ENCODE peak calls at places on chromosome 20, in nine cellular contexts. X is neural progenitor cell, W is OCI-LY7, F is HCT116, P is hepatocyte, T is GM23338, M is GM23248, E is SK-N-SH, B is PC-3. R is an unnamed sample.

GRCh38 chr20:39049148-39049547 is 87.0 kb downstream of the DHX35 start:
- DNase-seq in P (no peak), T (no peak), M (no peak), E (no peak), X (no peak), W (peak; percentile 6), B (no peak), F (no peak), R (no peak)

GRCh38 chr20:5180421-5180820 is 53.6 kb downstream of the CDS2 start:
- DNase-seq in B (no peak), M (no peak), W (no peak), X (no peak), E (no peak), P (no peak), F (no peak), T (no peak), R (no peak)

GRCh38 chr20:50842821-50843220 is 48.0 kb downstream of the BCAS4 start:
- DNase-seq in B (no peak), E (no peak), M (no peak), F (no peak), T (no peak), P (no peak), X (no peak), W (no peak), R (no peak)

GRCh38 chr20:38073307-38074010 is 39.9 kb downstream of the RPRD1B start:
- DNase-seq in T (peak; percentile 86), E (peak; percentile 52), W (peak; percentile 44), M (peak; percentile 89), P (peak; percentile 60), B (peak; percentile 93), X (peak; percentile 64), F (peak; percentile 24), R (peak; percentile 58)

GRCh38 chr20:44324343-44324742 is 12.5 kb upstream of the R3HDML start:
- DNase-seq in W (no peak), B (no peak), E (no peak), M (peak; percentile 18), P (no peak), T (peak; percentile 22), F (no peak), X (peak; percentile 47), R (no peak)

GRCh38 chr20:41005361-41005729 is 23.3 kb upstream of the TOP1 start:
- DNase-seq in B (peak; percentile 99), E (no peak), F (peak; percentile 74), W (no peak), X (no peak), M (peak; percentile 94), P (peak; percentile 86), T (no peak), R (no peak)

GRCh38 chr20:51425347-51426106 is 117.0 kb downstream of the NFATC2 start:
- DNase-seq in W (no peak), X (peak; percentile 29), P (no peak), M (no peak), F (no peak), E (no peak), T (peak; percentile 46), B (no peak), R (no peak)

GRCh38 chr20:41316602-41317535 is 662 bp downstream of the ZHX3 start:
- DNase-seq in P (peak; percentile 81), X (peak; percentile 81), W (peak; percentile 73), M (peak; percentile 92), T (peak; percentile 67), E (peak; percentile 94), F (no peak), B (peak; percentile 85), R (peak; percentile 66)

GRCh38 chr20:61502433-61502832 is 250.4 kb downstream of the CDH4 start:
- DNase-seq in X (no peak), P (no peak), E (no peak), M (peak; percentile 7), B (no peak), F (no peak), T (no peak), W (no peak), R (no peak)

GRCh38 chr20:19699132-19699971 is 58.7 kb upstream of the RIN2 start:
- DNase-seq in W (no peak), T (no peak), X (no peak), E (no peak), F (peak; percentile 10), B (peak; percentile 81), M (peak; percentile 79), P (peak; percentile 22), R (no peak)

GRCh38 chr20:22720206-22720605 is 135.8 kb upstream of the FOXA2 start:
- DNase-seq in T (no peak), M (no peak), X (no peak), E (no peak), W (no peak), B (no peak), F (no peak), P (no peak), R (no peak)

GRCh38 chr20:1712634-1713625 is 55.4 kb upstream of the SIRPG start:
- DNase-seq in X (no peak), E (no peak), M (peak; percentile 45), F (no peak), T (no peak), B (no peak), P (no peak), W (no peak), R (no peak)

GRCh38 chr20:7980332-7981046 is 39.1 kb downstream of the TMX4 start:
- DNase-seq in T (peak; percentile 51), B (peak; percentile 62), P (peak; percentile 66), X (peak; percentile 52), W (peak; percentile 36), M (peak; percentile 35), F (peak; percentile 23), E (peak; percentile 33), R (peak; percentile 41)

GRCh38 chr20:21505161-21505809 is 8.6 kb downstream of the NKX2-2 start:
- DNase-seq in T (peak; percentile 90), B (peak; percentile 74), M (peak; percentile 69), X (peak; percentile 89), P (peak; percentile 85), F (peak; percentile 28), E (peak; percentile 85), W (peak; percentile 60), R (peak; percentile 54)

GRCh38 chr20:32707691-32708581 is 34.2 kb upstream of the C20orf203 start:
- DNase-seq in T (no peak), W (no peak), M (peak; percentile 61), B (no peak), F (no peak), X (no peak), E (no peak), P (no peak), R (no peak)

GRCh38 chr20:59153355-59153681 is 10.3 kb upstream of the ZNF831 start:
- DNase-seq in P (no peak), F (no peak), X (no peak), M (no peak), T (no peak), W (no peak), B (no peak), E (no peak), R (no peak)

GRCh38 chr20:33624399-33624798 is 37.7 kb upstream of the C20orf144 start:
- DNase-seq in X (no peak), F (no peak), P (no peak), W (no peak), B (no peak), E (no peak), M (no peak), T (no peak), R (no peak)

GRCh38 chr20:57464642-57465211 is 60.2 kb downstream of the CTCFL start:
- DNase-seq in M (peak; percentile 29), F (peak; percentile 36), P (peak; percentile 25), B (peak; percentile 59), T (peak; percentile 52), W (peak; percentile 60), E (no peak), X (no peak), R (no peak)

GRCh38 chr20:1214838-1215261 is 11.0 kb upstream of the RAD21L1 start:
- DNase-seq in T (no peak), B (no peak), P (no peak), E (no peak), F (no peak), M (no peak), W (no peak), X (no peak), R (no peak)

GRCh38 chr20:41119593-41120561 is 17.5 kb upstream of the PLCG1 start:
- DNase-seq in F (no peak), M (no peak), X (no peak), P (no peak), B (peak; percentile 86), T (no peak), W (no peak), E (no peak), R (no peak)

GRCh38 chr20:12788936-12789335 is 219.8 kb upstream of the SPTLC3 start:
- DNase-seq in W (no peak), X (no peak), B (no peak), T (no peak), M (no peak), P (no peak), F (no peak), E (no peak), R (no peak)

GRCh38 chr20:19211661-19212523 is 550 bp upstream of the SLC24A3 start:
- DNase-seq in T (peak; percentile 73), X (peak; percentile 66), B (no peak), M (peak; percentile 17), E (peak; percentile 30), W (no peak), F (no peak), P (peak; percentile 46), R (no peak)

GRCh38 chr20:46631212-46631869 is 19.9 kb downstream of the SLC13A3 start:
- DNase-seq in E (no peak), T (no peak), B (peak; percentile 53), M (peak; percentile 30), P (peak; percentile 53), F (no peak), W (no peak), X (peak; percentile 40), R (no peak)
- TF ChIP-seq EZH2phosphoT487 in E (no peak), T (no peak), B (no peak), M (no peak), P (no peak), F (no peak), W (no peak), X (no peak), R (no peak)

GRCh38 chr20:62647521-62648317 is 5.4 kb downstream of the SLCO4A1 start:
- DNase-seq in P (no peak), B (no peak), F (no peak), T (no peak), W (no peak), X (peak; percentile 28), E (no peak), M (no peak), R (no peak)
- H3K4me3 ChIP-seq in P (no peak overlapping the region), B (no peak overlapping the region), F (no peak overlapping the region), T (no peak overlapping the region), W (no peak overlapping the region), X (no peak overlapping the region), E (no peak overlapping the region), M (no peak overlapping the region), R (no peak overlapping the region)

GRCh38 chr20:36097331-36097730 is 57.2 kb upstream of the EPB41L1 start:
- DNase-seq in T (no peak), F (no peak), E (no peak), W (no peak), M (peak; percentile 47), P (no peak), B (no peak), X (no peak), R (no peak)
- TF ChIP-seq EZH2phosphoT487 in T (no peak), F (no peak), E (no peak), W (no peak), M (no peak), P (no peak), B (no peak), X (no peak), R (no peak)

DNA sequence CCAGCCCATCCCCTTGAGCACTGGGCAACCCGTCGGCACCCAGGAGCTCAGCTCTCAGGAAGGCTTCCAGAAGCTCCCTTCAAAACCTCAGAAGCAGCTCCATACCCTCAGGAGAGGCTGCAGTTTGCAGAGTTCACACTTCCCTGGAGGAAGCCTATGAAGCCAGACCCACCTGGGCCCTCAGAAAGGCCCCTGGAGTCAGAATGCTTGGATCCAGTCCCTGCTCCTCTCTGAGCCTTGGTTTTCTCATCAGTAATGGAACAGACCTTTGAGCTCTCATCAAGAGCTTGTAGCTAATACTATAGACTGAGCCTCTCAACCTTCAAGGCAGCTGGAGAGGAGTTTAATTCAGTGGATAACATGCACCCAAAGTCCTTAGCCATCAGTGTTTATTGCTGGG is 120.3 kb downstream of the SNX5 start:
- DNase-seq in B (no peak), W (peak; percentile 36), E (no peak), F (no peak), X (no peak), M (no peak), T (no peak), P (no peak), R (no peak)
- H3K4me3 ChIP-seq in B (no peak overlapping the region), W (peak overlapping the region; percentile 42), E (no peak overlapping the region), F (no peak overlapping the region), X (no peak overlapping the region), M (no peak overlapping the region), T (no peak overlapping the region), P (no peak overlapping the region), R (peak overlapping the region; percentile 2)